ENCODE peak calls at places on chromosomes 16 and 17, in ten cellular contexts. B is testis, C is ovary, K is mucosa of descending colon, H is GM23338, X is fibroblast of lung, A is body of pancreas, D is bronchial epithelial cell, Z is lower lobe of right lung, F is OCI-LY7. N is an unnamed sample.

GRCh38 chr17:53141280-53141679 is 681.4 kb upstream of the KIF2B start:
- DNase-seq in K (no peak), H (no peak), B (no peak), Z (no peak), C (no peak), F (no peak), X (no peak), A (no peak), D (no peak), N (no peak)

GRCh38 chr16:69190598-69190997 is 3.6 kb downstream of the SNTB2 start:
- DNase-seq in A (no peak), H (no peak), B (no peak), D (no peak), X (no peak), F (peak), K (no peak), Z (no peak), C (no peak), N (no peak)

GRCh38 chr16:11452746-11453344 is 107.6 kb downstream of the RMI2 start:
- DNase-seq in C (no peak), F (no peak), B (no peak), X (no peak), Z (no peak), H (no peak), D (no peak), A (no peak), K (no peak), N (no peak)

GRCh38 chr16:30977502-30977901 is 7.5 kb upstream of the HSD3B7 start:
- DNase-seq in C (no peak), H (peak), B (no peak), F (no peak), K (no peak), Z (no peak), D (no peak), X (no peak), A (no peak), N (no peak)

GRCh38 chr16:5633845-5634440 is 536.3 kb upstream of the EEF2KMT start:
- DNase-seq in F (peak), Z (no peak), C (no peak), X (peak), K (no peak), B (no peak), D (peak), H (peak), A (no peak), N (no peak)

GRCh38 chr17:64256913-64257807 is 5.9 kb downstream of the TEX2 start:
- DNase-seq in A (no peak), D (no peak), H (no peak), X (no peak), B (no peak), C (no peak), Z (no peak), F (no peak), K (no peak), N (no peak)

GRCh38 chr17:4947411-4948165 is 742 bp downstream of the PFN1 start:
- DNase-seq in B (peak), Z (peak), F (peak), X (peak), A (peak), C (peak), K (peak), H (peak), D (no peak), N (no peak)

GRCh38 chr16:72858611-72859493 is 189.1 kb downstream of the ZFHX3 start:
- DNase-seq in F (no peak), A (no peak), K (no peak), B (no peak), C (no peak), D (no peak), Z (no peak), X (peak), H (no peak), N (peak)

GRCh38 chr17:740240-741055 is 8.1 kb downstream of the TLCD3A start:
- DNase-seq in X (no peak), H (no peak), C (no peak), A (no peak), F (no peak), K (no peak), Z (no peak), B (no peak), D (no peak), N (no peak)

GRCh38 chr16:5905935-5906334 is 808.3 kb upstream of the EEF2KMT start:
- DNase-seq in C (no peak), D (peak), B (no peak), H (no peak), X (no peak), Z (no peak), K (no peak), F (no peak), A (no peak), N (no peak)

GRCh38 chr16:27801259-27801945 is 251.5 kb downstream of the KATNIP start:
- DNase-seq in C (no peak), H (no peak), B (no peak), X (peak), D (no peak), K (no peak), Z (no peak), A (no peak), F (no peak), N (no peak)

GRCh38 chr17:15651001-15651582 is 31.6 kb upstream of the FBXW10B start:
- DNase-seq in C (no peak), X (no peak), D (peak), A (no peak), H (no peak), F (no peak), K (peak), B (no peak), Z (no peak), N (peak)

GRCh38 chr17:10151667-10152496 is 46.5 kb downstream of the GAS7 start:
- DNase-seq in F (no peak), Z (peak), X (no peak), A (no peak), K (peak), D (no peak), C (no peak), B (peak), H (no peak), N (no peak)

GRCh38 chr17:50155115-50155819 is 4.8 kb upstream of the PPP1R9B start:
- DNase-seq in K (no peak), A (no peak), C (peak), X (peak), D (no peak), F (no peak), H (no peak), Z (no peak), B (peak), N (no peak)

GRCh38 chr17:7238418-7239090 is 703 bp downstream of the PHF23 start:
- DNase-seq in H (no peak), D (no peak), F (peak), A (no peak), K (no peak), X (no peak), C (peak), Z (no peak), B (no peak), N (no peak)

GRCh38 chr17:81636505-81637288 is at the start of the genes NPLOC4 and TSPAN10:
- DNase-seq in B (peak), F (peak), A (peak), H (peak), D (peak), C (peak), Z (peak), K (peak), X (peak), N (peak)

GRCh38 chr17:4607773-4608187 is 23.5 kb downstream of the SMTNL2 start:
- DNase-seq in C (peak), B (peak), Z (peak), D (no peak), A (peak), X (peak), H (no peak), K (peak), F (no peak), N (no peak)

GRCh38 chr16:48454051-48454450 is 68.8 kb upstream of the SIAH1 start:
- DNase-seq in D (no peak), F (no peak), H (no peak), A (no peak), B (no peak), C (no peak), K (no peak), Z (no peak), X (no peak), N (no peak)

GRCh38 chr17:48503747-48504146 is 27.1 kb downstream of the HOXB1 start:
- DNase-seq in X (no peak), C (no peak), H (no peak), D (no peak), F (no peak), B (no peak), Z (no peak), A (no peak), K (no peak), N (no peak)

GRCh38 chr16:11183035-11183812 is 72.8 kb downstream of the SOCS1 start:
- DNase-seq in C (no peak), X (no peak), A (no peak), H (peak), F (no peak), B (no peak), D (no peak), K (no peak), Z (no peak), N (no peak)

GRCh38 chr16:86584071-86584685 is 5.8 kb downstream of the FOXL1 start:
- DNase-seq in Z (no peak), X (no peak), C (no peak), K (no peak), D (no peak), A (no peak), F (no peak), B (no peak), H (no peak), N (no peak)

GRCh38 chr17:30696234-30696633 is 128.3 kb downstream of the CRLF3 start:
- DNase-seq in C (no peak), H (no peak), B (no peak), F (no peak), K (no peak), A (no peak), X (no peak), D (no peak), Z (no peak), N (no peak)

GRCh38 chr16:23950898-23951297 is 115.1 kb downstream of the PRKCB start:
- DNase-seq in B (no peak), C (no peak), H (no peak), A (no peak), D (no peak), X (no peak), K (no peak), F (no peak), Z (no peak), N (peak)

GRCh38 chr16:56252835-56253234 is 61.5 kb downstream of the GNAO1 start:
- DNase-seq in A (no peak), Z (no peak), H (no peak), F (no peak), D (no peak), K (peak), B (peak), X (no peak), C (peak), N (no peak)

GRCh38 chr17:40448639-40449261 is 5.5 kb downstream of the IGFBP4 start:
- DNase-seq in X (peak), D (peak), F (no peak), A (peak), C (peak), Z (peak), K (peak), H (no peak), B (no peak), N (no peak)

GRCh38 chr17:11899494-11899893 is 97.8 kb downstream of the ZNF18 start:
- DNase-seq in X (no peak), H (peak), D (no peak), F (no peak), K (no peak), C (no peak), A (no peak), B (no peak), Z (no peak), N (no peak)
- H3K4me3 ChIP-seq in X (no peak), H (no peak), D (no peak), F (no peak), K (no peak), C (no peak), A (no peak), B (no peak), Z (no peak), N (no peak)

GRCh38 chr16:59249049-59249448 is 514.9 kb upstream of the GOT2 start:
- DNase-seq in K (no peak), C (no peak), A (no peak), D (no peak), X (no peak), F (no peak), H (peak), Z (no peak), B (no peak), N (no peak)
- TF ChIP-seq CTCF in K (no peak), C (no peak), A (no peak), D (no peak), X (no peak), F (no peak), H (peak), Z (no peak), B (no peak), N (no peak)

GRCh38 chr16:89920723-89921122 is 2.1 kb downstream of the MC1R start:
- DNase-seq in F (no peak), A (no peak), Z (no peak), X (no peak), H (no peak), D (peak), K (no peak), C (no peak), B (no peak), N (no peak)

GRCh38 chr16:89922884-89923639 is at the start of gene TUBB3:
- DNase-seq in C (peak), K (peak), A (peak), X (peak), D (peak), F (peak), B (peak), Z (peak), H (peak), N (no peak)

GRCh38 chr16:89922477-89922883 is 662 bp upstream of the TUBB3 start:
- DNase-seq in F (peak), C (peak), D (peak), B (peak), Z (no peak), X (peak), H (peak), A (peak), K (peak), N (peak)

GRCh38 chr16:89921131-89921698 is 1.9 kb upstream of the TUBB3 start:
- DNase-seq in C (no peak), K (no peak), Z (no peak), X (no peak), F (peak), H (peak), B (no peak), D (no peak), A (no peak), N (no peak)

DNA sequence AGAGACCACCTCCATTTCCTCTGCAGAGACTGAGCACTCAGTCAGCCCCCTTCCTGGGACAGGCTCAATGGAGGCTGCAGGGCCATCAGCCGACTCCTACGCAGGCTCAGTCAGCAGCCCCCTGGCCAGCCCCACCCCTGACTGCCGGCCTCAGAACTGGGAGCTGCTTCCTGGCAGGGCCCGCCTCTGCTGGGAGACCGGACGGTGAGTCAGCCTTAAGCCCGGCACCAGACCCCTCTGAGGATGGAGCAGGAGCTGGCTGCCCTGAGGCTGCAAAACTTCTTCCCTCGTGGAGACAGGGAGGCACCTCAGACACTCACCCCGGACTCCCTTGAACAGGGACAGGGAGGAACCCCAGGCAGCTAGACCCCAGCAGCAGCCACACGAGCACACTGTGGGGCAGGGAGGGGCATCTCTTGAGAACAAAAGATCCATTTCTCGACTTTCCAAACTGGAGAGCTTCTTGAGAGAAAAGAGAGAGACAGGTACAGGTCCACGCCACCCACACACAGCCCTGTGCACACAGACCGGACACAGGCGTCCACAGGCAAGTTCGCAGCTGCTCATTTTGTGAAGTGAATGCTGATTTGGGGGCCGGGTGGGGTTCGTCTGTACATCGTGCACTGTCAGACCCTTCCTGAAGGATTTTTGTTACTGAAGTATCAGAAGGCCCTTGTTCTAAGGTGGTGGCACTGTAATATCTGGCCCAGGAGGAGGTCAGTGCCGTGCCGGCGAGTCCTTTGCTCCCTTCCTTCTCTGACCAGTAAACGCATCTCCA is 1.3 kb upstream of the TUBB3 start:
- DNase-seq in K (peak), X (peak), C (peak), F (peak), D (peak), H (peak), B (peak), A (no peak), Z (no peak), N (peak)
- H3K4me3 ChIP-seq in K (no peak), X (peak), C (no peak), F (peak), D (peak), H (peak), B (peak), A (no peak), Z (peak), N (peak)

GRCh38 chr17:59859444-59860025 is 33.2 kb downstream of the TUBD1 start:
- DNase-seq in Z (no peak), F (peak), H (no peak), C (no peak), B (no peak), D (peak), K (no peak), X (peak), A (no peak), N (no peak)
- TF ChIP-seq CTCF in Z (peak), F (peak), H (peak), C (peak), B (peak), D (peak), K (peak), X (peak), A (peak), N (no peak)